ENCODE peak calls at places on chromosomes 6 and 20, in nine cellular contexts. P, E, S, A, Z, B, K, H and W are unnamed samples.

GRCh38 chr6:142679907-142680306 is 265.1 kb downstream of the HIVEP2 start:
- DNase-seq in P (no peak), E (no peak), S (no peak), A (no peak), Z (no peak), B (no peak), K (no peak), H (no peak), W (no peak)

GRCh38 chr6:147161253-147161973 is 42.8 kb upstream of the STXBP5 start:
- DNase-seq in P (no peak), E (no peak), S (no peak), A (no peak), Z (no peak), B (no peak), K (no peak), H (no peak), W (no peak)

GRCh38 chr6:28585335-28585734 is 59.7 kb downstream of the GPX5 start:
- DNase-seq in P (no peak), E (no peak), S (no peak), A (no peak), Z (peak; percentile 39), B (no peak), K (no peak), H (no peak), W (no peak)

GRCh38 chr6:137775720-137776119 is 91.3 kb upstream of the TNFAIP3 start:
- DNase-seq in P (no peak), E (no peak), S (peak; percentile 60), A (no peak), Z (no peak), B (no peak), K (no peak), H (no peak), W (no peak)

GRCh38 chr6:116404706-116405105 is 34.0 kb downstream of the DSE start:
- DNase-seq in P (no peak), E (no peak), S (no peak), A (no peak), Z (no peak), B (no peak), K (no peak), H (no peak), W (no peak)

GRCh38 chr20:58713801-58714339 is 21.3 kb downstream of the NPEPL1 start:
- DNase-seq in P (peak; percentile 6), E (peak; percentile 18), S (peak; percentile 48), A (no peak), Z (no peak), B (no peak), K (no peak), H (no peak), W (peak; percentile 50)

GRCh38 chr20:43959920-43960227 is 45.2 kb downstream of the TOX2 start:
- DNase-seq in P (no peak), E (no peak), S (no peak), A (no peak), Z (no peak), B (no peak), K (no peak), H (no peak), W (no peak)

GRCh38 chr6:26577720-26578072 is 19.1 kb upstream of the ABT1 start:
- DNase-seq in P (no peak), E (no peak), S (no peak), A (peak; percentile 24), Z (no peak), B (no peak), K (no peak), H (no peak), W (no peak)

GRCh38 chr20:25274481-25274880 is 26.6 kb downstream of the PYGB start:
- DNase-seq in P (peak; percentile 6), E (peak; percentile 11), S (peak; percentile 43), A (peak; percentile 28), Z (no peak), B (no peak), K (no peak), H (no peak), W (peak; percentile 15)

GRCh38 chr6:118525913-118526490 is 22.1 kb upstream of the PLN start:
- DNase-seq in P (no peak), E (no peak), S (no peak), A (no peak), Z (no peak), B (no peak), K (no peak), H (no peak), W (no peak)

GRCh38 chr20:61926796-61927192 is 138.9 kb downstream of the TAF4 start:
- DNase-seq in P (no peak), E (no peak), S (no peak), A (no peak), Z (no peak), B (no peak), K (no peak), H (no peak), W (no peak)

GRCh38 chr6:36757206-36757605 is 59.6 kb downstream of the RAB44 start:
- DNase-seq in P (peak; percentile 58), E (no peak), S (no peak), A (no peak), Z (no peak), B (no peak), K (no peak), H (no peak), W (no peak)

GRCh38 chr20:31515775-31516107 is 1.5 kb downstream of the HM13 start:
- DNase-seq in P (peak; percentile 26), E (no peak), S (no peak), A (no peak), Z (no peak), B (no peak), K (no peak), H (no peak), W (no peak)

GRCh38 chr6:116528800-116529199 is 16.7 kb downstream of the TRAPPC3L start:
- DNase-seq in P (no peak), E (no peak), S (no peak), A (no peak), Z (no peak), B (no peak), K (no peak), H (no peak), W (no peak)

GRCh38 chr6:170083236-170084051 is 207.4 kb downstream of the DLL1 start:
- DNase-seq in P (peak; percentile 6), E (peak; percentile 23), S (peak; percentile 33), A (no peak), Z (no peak), B (no peak), K (no peak), H (no peak), W (no peak)

GRCh38 chr6:105257350-105257749 is 77.5 kb upstream of the POPDC3 start:
- DNase-seq in P (no peak), E (no peak), S (no peak), A (no peak), Z (no peak), B (no peak), K (no peak), H (no peak), W (no peak)

GRCh38 chr6:106117579-106117978 is 31.4 kb downstream of the PRDM1 start:
- DNase-seq in P (no peak), E (no peak), S (no peak), A (no peak), Z (no peak), B (no peak), K (no peak), H (no peak), W (no peak)

GRCh38 chr20:6492396-6493055 is 275.0 kb upstream of the BMP2 start:
- DNase-seq in P (no peak), E (no peak), S (no peak), A (no peak), Z (no peak), B (no peak), K (no peak), H (no peak), W (no peak)

GRCh38 chr20:44485078-44485829 is 9.6 kb downstream of the TTPAL start:
- DNase-seq in P (no peak), E (no peak), S (peak; percentile 50), A (no peak), Z (no peak), B (no peak), K (no peak), H (no peak), W (no peak)

GRCh38 chr6:30227763-30228487 is 14.7 kb upstream of the TRIM26 start:
- DNase-seq in P (no peak), E (no peak), S (no peak), A (no peak), Z (no peak), B (no peak), K (no peak), H (no peak), W (no peak)
- TF ChIP-seq POLR2A in P (no peak), E (no peak), S (no peak), A (no peak), Z (no peak), B (no peak), K (no peak), H (no peak), W (no peak)

GRCh38 chr6:52670502-52671409 is at the start of gene TMEM14A:
- DNase-seq in P (peak; percentile 98), E (peak; percentile 96), S (peak; percentile 96), A (peak; percentile 97), Z (peak; percentile 96), B (peak; percentile 89), K (peak; percentile 59), H (peak; percentile 99), W (peak; percentile 84)
- TF ChIP-seq POLR2A in P (peak; percentile 85), E (no peak), S (peak; percentile 78), A (peak; percentile 88), Z (peak; percentile 74), B (peak; percentile 91), K (peak; percentile 54), H (peak; percentile 81), W (peak; percentile 29)

DNA sequence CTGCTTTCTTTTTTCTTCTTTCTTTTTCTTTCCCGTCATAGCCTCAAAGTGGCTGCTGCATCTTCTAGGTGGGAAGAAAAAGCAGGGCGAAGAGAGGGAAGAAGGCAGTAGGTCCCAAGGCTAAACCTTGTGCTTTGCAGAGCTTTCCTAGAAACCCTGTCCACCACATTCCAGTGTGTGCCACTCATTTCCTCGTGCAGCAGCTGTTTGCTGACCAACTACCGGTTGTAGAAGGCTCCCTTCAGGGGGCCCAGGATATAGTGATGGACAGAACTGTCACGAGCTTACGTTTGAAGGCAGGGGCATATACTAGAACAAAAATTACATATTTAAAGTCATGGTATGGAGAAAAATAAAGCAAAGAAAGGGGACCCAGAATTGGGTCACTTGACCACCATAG is 103.0 kb downstream of the SASH1 start:
- DNase-seq in P (no peak), E (no peak), S (no peak), A (no peak), Z (no peak), B (no peak), K (no peak), H (peak; percentile 46), W (no peak)
- TF ChIP-seq POLR2A in P (no peak), E (no peak), S (no peak), A (no peak), Z (no peak), B (no peak), K (no peak), H (no peak), W (no peak)

DNA sequence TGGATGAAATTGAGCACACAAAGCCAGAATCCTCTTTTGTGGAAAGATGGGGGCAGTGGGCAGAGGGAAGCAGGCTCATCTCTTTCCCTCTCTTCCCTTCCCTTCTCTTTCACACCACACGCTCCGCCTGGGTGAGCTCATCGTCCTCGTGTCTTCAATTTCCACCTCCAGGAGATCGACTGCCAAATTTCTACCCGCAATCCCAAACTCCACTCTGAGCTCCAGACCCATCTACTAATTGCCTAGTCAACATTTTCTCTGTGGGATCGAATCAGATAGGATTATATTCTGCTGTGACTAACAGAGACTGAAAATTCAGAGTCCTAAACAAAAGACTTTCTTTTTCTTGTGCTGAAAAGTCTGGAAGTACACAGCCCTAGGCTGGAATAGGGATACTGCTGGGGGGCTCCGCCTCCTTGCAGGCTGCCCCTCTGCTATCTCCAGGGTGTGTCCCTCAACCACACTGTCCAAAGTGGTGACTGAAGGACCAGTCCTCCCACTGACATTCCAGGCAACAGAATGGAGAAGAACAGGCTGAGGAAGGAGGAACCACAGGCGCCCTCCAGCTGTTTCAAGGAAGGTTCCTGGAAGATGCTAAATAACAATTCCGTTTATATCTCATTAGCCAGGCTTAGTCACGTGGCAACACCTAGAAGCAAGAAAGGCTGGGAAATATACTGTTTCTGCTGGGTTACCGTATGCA is 5.0 kb upstream of the HSPA12B start:
- DNase-seq in P (no peak), E (no peak), S (no peak), A (no peak), Z (no peak), B (no peak), K (no peak), H (no peak), W (no peak)
- TF ChIP-seq POLR2A in P (no peak), E (no peak), S (no peak), A (no peak), Z (no peak), B (no peak), K (no peak), H (no peak), W (no peak)